ENCODE peak calls at places on chromosome X, in five cellular contexts. A, S, E, Q and I are unnamed samples.

GRCh38 chrX:97898798-97899197 is 1015.1 kb downstream of the RPA4 start:
- DNase-seq in Q (no peak), A (no peak), S (no peak), E (no peak), I (no peak)

GRCh38 chrX:115892787-115893671 is 277.5 kb upstream of the AGTR2 start:
- DNase-seq in Q (peak), E (peak), A (peak), S (no peak), I (no peak)

GRCh38 chrX:29478336-29479069 is 736.9 kb upstream of the MAGEB2 start:
- DNase-seq in A (no peak), S (no peak), E (no peak), Q (peak), I (no peak)

GRCh38 chrX:65745992-65746391 is 78.5 kb downstream of the MSN start:
- DNase-seq in E (no peak), A (no peak), Q (no peak), S (no peak), I (no peak)

GRCh38 chrX:36867143-36867542 is 141.0 kb upstream of the FAM47C start:
- DNase-seq in A (no peak), S (no peak), Q (no peak), E (no peak), I (no peak)

GRCh38 chrX:11137543-11138139 is 26.5 kb downstream of the HCCS start:
- DNase-seq in S (peak), E (no peak), A (no peak), Q (no peak), I (no peak)

GRCh38 chrX:43655961-43656494 is at the start of gene MAOA:
- DNase-seq in E (peak), A (peak), Q (peak), S (no peak), I (no peak)

GRCh38 chrX:130060122-130061069 is 49.9 kb downstream of the ELF4 start:
- DNase-seq in E (peak), S (peak), Q (peak), A (peak), I (peak)

GRCh38 chrX:2793752-2794151 is 35.0 kb upstream of the GYG2 start:
- DNase-seq in Q (peak), S (no peak), E (no peak), A (no peak), I (no peak)

GRCh38 chrX:103730746-103731508 is 20.2 kb downstream of the TMEM31 start:
- DNase-seq in A (peak), E (no peak), Q (no peak), S (no peak), I (no peak)

GRCh38 chrX:65596270-65596669 is 61.7 kb upstream of the LAS1L start:
- DNase-seq in A (no peak), S (no peak), E (peak), Q (no peak), I (peak)

GRCh38 chrX:29652484-29652883 is 562.9 kb upstream of the MAGEB2 start:
- DNase-seq in A (no peak), S (no peak), E (no peak), Q (no peak), I (no peak)

GRCh38 chrX:150692837-150693781 is at the start of gene MTMR1:
- DNase-seq in E (peak), Q (peak), S (no peak), A (no peak), I (no peak)

GRCh38 chrX:50813843-50814661 is at the start of gene SHROOM4:
- DNase-seq in S (no peak), Q (no peak), A (peak), E (no peak), I (no peak)

GRCh38 chrX:65513610-65514009 is 21.0 kb downstream of the LAS1L start:
- DNase-seq in A (no peak), Q (no peak), E (no peak), S (no peak), I (no peak)

GRCh38 chrX:141760761-141761160 is 62.2 kb upstream of the SPANXD start:
- DNase-seq in A (no peak), Q (no peak), E (no peak), S (no peak), I (no peak)

GRCh38 chrX:66023726-66024467 is 16.0 kb downstream of the VSIG4 start:
- DNase-seq in S (no peak), E (no peak), Q (no peak), A (no peak), I (no peak)

GRCh38 chrX:49184294-49185061 is 1.7 kb downstream of the PRICKLE3 start:
- DNase-seq in E (peak), Q (no peak), A (peak), S (no peak), I (no peak)

GRCh38 chrX:357693-358471 is 28.8 kb downstream of the PPP2R3B start:
- DNase-seq in A (no peak), Q (no peak), S (no peak), E (no peak), I (no peak)

GRCh38 chrX:39854772-39855747 is 242.7 kb downstream of the BCOR start:
- DNase-seq in A (no peak), Q (no peak), S (peak), E (peak), I (peak)

GRCh38 chrX:13215729-13216128 is 104.1 kb downstream of the ATXN3L start:
- DNase-seq in Q (no peak), E (no peak), A (no peak), S (no peak), I (no peak)

GRCh38 chrX:8726031-8726652 is 5.8 kb downstream of the ANOS1 start:
- DNase-seq in E (no peak), Q (no peak), A (no peak), S (no peak), I (no peak)

GRCh38 chrX:33078273-33078672 is 133.1 kb downstream of the DMD start:
- DNase-seq in E (no peak), A (no peak), S (no peak), Q (no peak), I (no peak)

GRCh38 chrX:49919617-49920016 is 2.8 kb upstream of the CLCN5 start:
- DNase-seq in A (peak), S (no peak), E (peak), Q (peak), I (no peak)

GRCh38 chrX:338836-339400 is 20.3 kb upstream of the GTPBP6 start:
- DNase-seq in E (no peak), Q (peak), S (no peak), A (no peak), I (no peak)

GRCh38 chrX:131081772-131082755 is 23.9 kb downstream of the ARHGAP36 start:
- DNase-seq in E (no peak), S (no peak), Q (no peak), A (no peak), I (no peak)

GRCh38 chrX:24117288-24117687 is 32.2 kb upstream of the ZFX start:
- DNase-seq in Q (no peak), S (no peak), E (no peak), A (no peak), I (no peak)

GRCh38 chrX:12701625-12702024 is 89.6 kb upstream of the PRPS2 start:
- DNase-seq in S (peak), E (peak), Q (peak), A (no peak), I (no peak)

GRCh38 chrX:46278591-46278990 is 266.6 kb downstream of the ZNF674 start:
- DNase-seq in A (no peak), Q (no peak), S (no peak), E (no peak), I (no peak)

GRCh38 chrX:46279925-46280313 is 265.3 kb downstream of the ZNF674 start:
- DNase-seq in A (no peak), Q (no peak), E (no peak), S (peak), I (no peak)

GRCh38 chrX:46279214-46279924 is 265.9 kb downstream of the ZNF674 start:
- DNase-seq in A (no peak), Q (no peak), E (no peak), S (peak), I (no peak)
- TF ChIP-seq CTCF in A (no peak), Q (no peak), E (no peak), S (no peak), I (no peak)

DNA sequence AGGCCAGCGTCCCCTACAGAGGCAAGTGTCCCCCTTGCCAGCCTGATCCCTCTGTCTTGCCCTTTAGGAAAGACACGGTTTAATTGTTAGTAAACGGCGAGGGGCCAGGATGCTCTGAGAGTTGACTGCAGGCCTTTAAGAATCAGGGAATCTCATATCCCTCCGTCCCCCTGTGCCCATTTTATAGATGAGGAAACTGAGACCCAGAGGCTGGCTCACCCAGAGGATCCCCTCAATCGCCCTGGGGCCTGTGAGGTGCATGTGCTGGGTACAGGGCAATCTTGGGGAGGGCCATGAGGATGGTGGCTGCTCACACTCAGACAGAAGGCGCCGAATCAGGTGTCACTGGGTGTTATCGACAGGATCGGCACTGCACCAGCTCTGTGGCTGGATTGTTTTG is 575 bp downstream of the ZNF185 start:
- DNase-seq in E (no peak), A (no peak), S (no peak), Q (no peak), I (no peak)
- TF ChIP-seq CTCF in E (no peak), A (no peak), S (no peak), Q (no peak), I (no peak)

DNA sequence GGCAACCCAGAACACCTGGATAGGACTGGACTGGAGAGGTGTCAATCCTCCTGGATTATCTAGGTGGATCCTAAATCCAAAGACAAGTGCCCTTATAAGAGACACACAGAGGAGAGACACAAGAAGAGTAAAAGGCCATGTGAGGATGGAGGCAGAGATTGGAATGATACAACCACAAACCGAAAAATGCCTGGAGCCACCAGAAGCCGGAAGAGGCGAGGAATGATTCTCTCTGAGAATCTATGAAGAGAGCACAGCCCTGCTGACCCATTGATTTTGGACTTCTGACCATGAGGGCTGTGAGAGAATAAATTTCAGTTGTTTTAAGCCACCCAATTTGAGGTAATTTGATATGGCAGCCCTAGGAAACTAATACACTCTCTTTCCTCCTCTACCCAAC is 20.1 kb downstream of the GPC3 start:
- DNase-seq in Q (no peak), A (no peak), S (no peak), E (no peak), I (no peak)
- TF ChIP-seq CTCF in Q (no peak), A (no peak), S (no peak), E (no peak), I (no peak)

GRCh38 chrX:106404512-106404911 is 207.3 kb upstream of the RADX start:
- DNase-seq in Q (no peak), S (no peak), A (no peak), E (no peak), I (no peak)
- TF ChIP-seq CTCF in Q (no peak), S (no peak), A (no peak), E (no peak), I (no peak)

GRCh38 chrX:3939967-3940610 is 226.6 kb upstream of the PRKX start:
- DNase-seq in S (no peak), Q (no peak), A (no peak), E (no peak), I (no peak)
- TF ChIP-seq CTCF in S (no peak), Q (no peak), A (no peak), E (no peak), I (no peak)

DNA sequence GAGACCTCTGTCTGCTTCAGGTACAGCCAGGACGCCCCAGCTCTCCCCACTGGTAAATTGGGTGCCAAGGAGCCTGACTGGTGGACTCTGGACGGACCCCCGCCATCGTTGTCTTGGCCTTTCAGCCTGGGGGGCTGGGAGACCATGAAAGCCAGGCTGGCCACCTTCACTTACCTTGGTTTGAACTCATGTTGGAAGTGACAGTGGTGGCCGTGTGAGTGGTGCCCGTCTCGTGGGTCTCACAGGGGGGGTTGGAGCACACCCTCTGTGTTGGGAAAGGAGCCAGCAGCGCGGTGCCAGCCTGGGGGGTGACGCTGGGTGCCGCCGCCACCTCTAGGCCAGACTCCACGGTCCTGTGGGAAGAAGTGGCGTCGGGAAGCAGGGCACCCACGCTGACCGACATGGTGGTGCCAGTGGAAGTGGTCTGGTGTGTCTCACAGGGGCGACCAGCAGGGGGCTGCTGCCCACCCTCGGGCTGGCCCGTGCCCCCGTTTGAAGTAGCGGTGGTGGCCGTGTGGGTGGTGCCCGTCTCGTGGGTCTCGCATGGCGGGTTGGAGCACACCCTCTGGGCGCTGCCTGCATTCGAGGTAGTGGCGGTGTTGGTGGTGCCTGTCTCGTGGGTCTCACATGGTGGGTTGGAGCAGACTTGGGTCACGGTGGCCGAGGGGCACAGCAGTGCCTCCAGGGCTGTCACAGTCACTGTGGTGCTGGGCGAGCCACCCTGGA is 9.6 kb upstream of the RENBP start:
- DNase-seq in Q (no peak), E (no peak), S (no peak), A (no peak), I (no peak)
- TF ChIP-seq CTCF in Q (peak), E (no peak), S (no peak), A (no peak), I (no peak)

DNA sequence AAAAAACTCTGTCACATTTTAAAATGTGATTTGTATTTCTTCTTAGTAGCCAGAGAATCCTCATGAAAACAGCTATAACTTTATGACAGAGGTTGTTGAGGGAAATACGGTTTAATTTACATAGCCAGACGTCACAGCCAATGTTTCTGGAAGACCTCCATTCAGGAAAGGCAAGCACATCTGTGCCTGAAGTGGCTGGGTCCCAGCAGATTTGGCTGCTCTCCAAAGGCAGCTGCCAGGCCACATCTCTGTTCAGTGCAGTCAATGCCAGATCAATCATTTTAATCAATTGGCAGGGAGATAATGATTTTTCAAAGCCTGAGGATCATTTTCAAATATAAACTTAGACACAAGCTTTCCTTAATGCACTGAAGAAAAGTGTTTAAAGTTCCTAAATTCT is 86.5 kb upstream of the ZIC3 start:
- DNase-seq in Q (no peak), E (no peak), A (no peak), S (no peak), I (no peak)
- TF ChIP-seq CTCF in Q (no peak), E (no peak), A (no peak), S (no peak), I (no peak)